ENCODE peak calls at places on chromosome 12, in seven cellular contexts. One of them, this sample, is unnamed. For H3K4me1, the result is how much of the 10 kb centered on the place peaks cover.

GRCh38 chr12:124030008-124030407 is 57.0 kb downstream of the ZNF664 start:
- DNase-seq in transverse colon: no peak
- DNase-seq in pancreas: no peak
- DNase-seq in GM12878: no peak
- DNase-seq in mammary epithelial cell: no peak
- DNase-seq in prostate gland: no peak
- DNase-seq in tibial artery: no peak
- DNase-seq in this sample: no peak

GRCh38 chr12:1796515-1797010 is 23.8 kb upstream of the LRTM2 start:
- DNase-seq in transverse colon: peak
- DNase-seq in pancreas: no peak
- DNase-seq in GM12878: no peak
- DNase-seq in mammary epithelial cell: no peak
- DNase-seq in prostate gland: no peak
- DNase-seq in tibial artery: peak
- DNase-seq in this sample: peak

GRCh38 chr12:105861232-105861631 is 277.5 kb downstream of the NUAK1 start:
- DNase-seq in transverse colon: no peak
- DNase-seq in pancreas: no peak
- DNase-seq in GM12878: no peak
- DNase-seq in mammary epithelial cell: no peak
- DNase-seq in prostate gland: no peak
- DNase-seq in tibial artery: no peak
- DNase-seq in this sample: no peak

GRCh38 chr12:64390275-64390851 is at the start of gene C12orf56:
- DNase-seq in transverse colon: peak
- DNase-seq in pancreas: peak
- DNase-seq in GM12878: no peak
- DNase-seq in mammary epithelial cell: no peak
- DNase-seq in prostate gland: no peak
- DNase-seq in tibial artery: no peak
- DNase-seq in this sample: no peak

GRCh38 chr12:111937429-111937828 is 75.5 kb downstream of the TMEM116 start:
- DNase-seq in transverse colon: no peak
- DNase-seq in pancreas: no peak
- DNase-seq in GM12878: no peak
- DNase-seq in mammary epithelial cell: no peak
- DNase-seq in prostate gland: no peak
- DNase-seq in tibial artery: no peak
- DNase-seq in this sample: no peak

GRCh38 chr12:128766738-128767501 is 56.8 kb downstream of the SLC15A4 start:
- DNase-seq in transverse colon: no peak
- DNase-seq in pancreas: no peak
- DNase-seq in GM12878: no peak
- DNase-seq in mammary epithelial cell: no peak
- DNase-seq in prostate gland: no peak
- DNase-seq in tibial artery: no peak
- DNase-seq in this sample: no peak

GRCh38 chr12:76311796-76312195 is 36.4 kb downstream of the BBS10 start:
- DNase-seq in transverse colon: no peak
- DNase-seq in pancreas: no peak
- DNase-seq in GM12878: no peak
- DNase-seq in mammary epithelial cell: peak
- DNase-seq in prostate gland: no peak
- DNase-seq in tibial artery: no peak
- DNase-seq in this sample: no peak

GRCh38 chr12:67633708-67634107 is 14.8 kb upstream of the DYRK2 start:
- DNase-seq in transverse colon: no peak
- DNase-seq in pancreas: peak
- DNase-seq in GM12878: no peak
- DNase-seq in mammary epithelial cell: no peak
- DNase-seq in prostate gland: no peak
- DNase-seq in tibial artery: peak
- DNase-seq in this sample: no peak

GRCh38 chr12:56954956-56955355 is 2.5 kb downstream of the RDH16 start:
- DNase-seq in transverse colon: no peak
- DNase-seq in pancreas: no peak
- DNase-seq in GM12878: no peak
- DNase-seq in mammary epithelial cell: no peak
- DNase-seq in prostate gland: no peak
- DNase-seq in tibial artery: no peak
- DNase-seq in this sample: no peak

GRCh38 chr12:3553681-3554546 is 62.9 kb downstream of the PRMT8 start:
- DNase-seq in transverse colon: no peak
- DNase-seq in pancreas: no peak
- DNase-seq in GM12878: no peak
- DNase-seq in mammary epithelial cell: no peak
- DNase-seq in prostate gland: no peak
- DNase-seq in tibial artery: no peak
- DNase-seq in this sample: no peak

GRCh38 chr12:11578461-11578993 is 70.9 kb upstream of the ETV6 start:
- DNase-seq in transverse colon: no peak
- DNase-seq in pancreas: no peak
- DNase-seq in GM12878: peak
- DNase-seq in mammary epithelial cell: no peak
- DNase-seq in prostate gland: no peak
- DNase-seq in tibial artery: no peak
- DNase-seq in this sample: no peak

GRCh38 chr12:91194500-91194899 is 11.9 kb upstream of the DCN start:
- DNase-seq in transverse colon: no peak
- DNase-seq in pancreas: no peak
- DNase-seq in GM12878: no peak
- DNase-seq in mammary epithelial cell: peak
- DNase-seq in prostate gland: no peak
- DNase-seq in tibial artery: no peak
- DNase-seq in this sample: no peak

GRCh38 chr12:124125472-124125871 is 152.5 kb downstream of the ZNF664 start:
- DNase-seq in transverse colon: no peak
- DNase-seq in pancreas: no peak
- DNase-seq in GM12878: peak
- DNase-seq in mammary epithelial cell: peak
- DNase-seq in prostate gland: peak
- DNase-seq in tibial artery: no peak
- DNase-seq in this sample: no peak

GRCh38 chr12:106551410-106551809 is 31.4 kb upstream of the RFX4 start:
- DNase-seq in transverse colon: no peak
- DNase-seq in pancreas: no peak
- DNase-seq in GM12878: no peak
- DNase-seq in mammary epithelial cell: no peak
- DNase-seq in prostate gland: no peak
- DNase-seq in tibial artery: no peak
- DNase-seq in this sample: no peak

GRCh38 chr12:85626031-85626781 is 210.0 kb downstream of the RASSF9 start:
- DNase-seq in transverse colon: no peak
- DNase-seq in pancreas: no peak
- DNase-seq in GM12878: no peak
- DNase-seq in mammary epithelial cell: peak
- DNase-seq in prostate gland: no peak
- DNase-seq in tibial artery: no peak
- DNase-seq in this sample: no peak

GRCh38 chr12:53338916-53339315 is 2.8 kb upstream of the SP7 start:
- DNase-seq in transverse colon: no peak
- DNase-seq in pancreas: no peak
- DNase-seq in GM12878: no peak
- DNase-seq in mammary epithelial cell: no peak
- DNase-seq in prostate gland: no peak
- DNase-seq in tibial artery: no peak
- DNase-seq in this sample: peak

GRCh38 chr12:54439521-54440255 is 20.6 kb upstream of the ITGA5 start:
- DNase-seq in transverse colon: no peak
- DNase-seq in pancreas: no peak
- DNase-seq in GM12878: no peak
- DNase-seq in mammary epithelial cell: peak
- DNase-seq in prostate gland: no peak
- DNase-seq in tibial artery: no peak
- DNase-seq in this sample: no peak

GRCh38 chr12:127054531-127054930 is 1212.4 kb upstream of the TMEM132C start:
- DNase-seq in transverse colon: no peak
- DNase-seq in pancreas: no peak
- DNase-seq in GM12878: no peak
- DNase-seq in mammary epithelial cell: peak
- DNase-seq in prostate gland: no peak
- DNase-seq in tibial artery: no peak
- DNase-seq in this sample: no peak

DNA sequence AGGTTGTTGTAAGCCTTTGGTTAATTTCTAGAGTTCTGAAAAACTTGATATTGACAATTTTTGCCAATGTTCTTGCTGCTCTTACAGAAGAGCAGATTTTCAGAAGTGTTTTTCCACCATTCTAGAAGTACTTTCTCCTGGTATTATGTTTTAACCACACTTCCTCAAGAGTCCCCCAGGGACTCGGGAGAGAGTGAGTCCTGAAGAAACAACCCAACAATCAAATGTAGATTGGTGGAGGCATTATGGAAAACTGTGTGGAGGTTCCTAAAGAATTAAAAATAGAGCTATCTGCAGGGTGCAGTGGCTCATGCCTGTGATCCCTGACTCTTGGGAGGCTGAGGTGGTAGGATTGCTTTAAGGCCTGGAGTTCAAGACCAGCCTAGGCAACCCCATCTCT is 26.7 kb downstream of the OR10P1 start:
- DNase-seq in transverse colon: no peak
- DNase-seq in pancreas: no peak
- DNase-seq in GM12878: no peak
- DNase-seq in mammary epithelial cell: no peak
- DNase-seq in prostate gland: no peak
- DNase-seq in tibial artery: no peak
- DNase-seq in this sample: no peak
- H3K4me1 ChIP-seq in transverse colon: under half
- H3K4me1 ChIP-seq in pancreas: under half
- H3K4me1 ChIP-seq in GM12878: under half
- H3K4me1 ChIP-seq in mammary epithelial cell: under half
- H3K4me1 ChIP-seq in prostate gland: under half
- H3K4me1 ChIP-seq in tibial artery: under half
- H3K4me1 ChIP-seq in this sample: under half

DNA sequence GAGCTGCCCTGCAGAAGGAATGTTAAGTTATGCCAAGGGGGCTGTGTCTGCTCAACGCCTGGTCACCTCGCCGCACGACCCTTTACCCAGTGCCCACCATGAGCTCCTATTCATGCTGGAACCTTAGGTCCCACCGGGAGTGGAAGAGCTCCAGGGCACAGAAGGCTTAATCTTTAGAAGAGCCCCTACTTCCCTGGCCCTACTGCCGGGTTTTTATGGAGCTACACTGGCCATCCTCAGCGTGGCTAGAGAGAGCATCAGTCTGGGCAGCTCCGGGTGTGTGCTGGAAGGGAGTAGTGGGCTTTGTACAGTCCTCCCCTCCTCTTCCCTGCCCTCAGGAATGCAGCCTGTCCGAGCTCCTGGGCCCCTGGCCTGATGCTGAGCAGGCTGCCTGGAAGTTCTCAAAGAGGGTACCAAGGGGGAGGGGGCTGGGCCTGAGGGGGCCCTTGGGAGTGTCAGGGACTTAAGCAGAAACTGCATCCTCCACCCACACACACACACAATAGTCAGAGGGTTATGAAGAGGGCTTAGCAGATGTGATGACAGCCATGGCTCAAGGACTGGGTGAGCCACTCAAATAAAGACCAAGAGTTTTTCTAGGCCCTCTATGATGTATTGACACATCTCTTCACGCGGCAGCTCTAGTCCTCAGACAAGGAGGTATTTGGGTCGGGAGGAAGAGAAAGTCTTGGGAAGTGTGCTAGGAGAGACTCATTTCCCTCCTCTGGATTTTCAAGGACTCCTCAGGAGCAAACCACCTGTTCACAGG is 16.4 kb upstream of the FIGNL2 start:
- DNase-seq in transverse colon: no peak
- DNase-seq in pancreas: no peak
- DNase-seq in GM12878: no peak
- DNase-seq in mammary epithelial cell: no peak
- DNase-seq in prostate gland: no peak
- DNase-seq in tibial artery: no peak
- DNase-seq in this sample: peak
- H3K4me3 ChIP-seq in transverse colon: peak
- H3K4me3 ChIP-seq in pancreas: no peak
- H3K4me3 ChIP-seq in GM12878: no peak
- H3K4me3 ChIP-seq in mammary epithelial cell: no peak
- H3K4me3 ChIP-seq in prostate gland: no peak
- H3K4me3 ChIP-seq in tibial artery: no peak
- H3K4me3 ChIP-seq in this sample: peak

GRCh38 chr12:108828774-108829173 is 28.6 kb downstream of the SSH1 start:
- DNase-seq in transverse colon: no peak
- DNase-seq in pancreas: no peak
- DNase-seq in GM12878: no peak
- DNase-seq in mammary epithelial cell: no peak
- DNase-seq in prostate gland: no peak
- DNase-seq in tibial artery: no peak
- DNase-seq in this sample: no peak
- H3K4me1 ChIP-seq in transverse colon: half or more
- H3K4me1 ChIP-seq in pancreas: under half
- H3K4me1 ChIP-seq in GM12878: half or more
- H3K4me1 ChIP-seq in mammary epithelial cell: under half
- H3K4me1 ChIP-seq in prostate gland: under half
- H3K4me1 ChIP-seq in tibial artery: half or more
- H3K4me1 ChIP-seq in this sample: half or more

GRCh38 chr12:15151141-15152091 is 69.8 kb downstream of the RERG start:
- DNase-seq in transverse colon: no peak
- DNase-seq in pancreas: no peak
- DNase-seq in GM12878: no peak
- DNase-seq in mammary epithelial cell: no peak
- DNase-seq in prostate gland: peak
- DNase-seq in tibial artery: no peak
- DNase-seq in this sample: no peak

GRCh38 chr12:15154108-15154507 is 67.1 kb downstream of the RERG start:
- DNase-seq in transverse colon: no peak
- DNase-seq in pancreas: no peak
- DNase-seq in GM12878: no peak
- DNase-seq in mammary epithelial cell: no peak
- DNase-seq in prostate gland: no peak
- DNase-seq in tibial artery: no peak
- DNase-seq in this sample: no peak

GRCh38 chr12:15152456-15152855 is 68.8 kb downstream of the RERG start:
- DNase-seq in transverse colon: no peak
- DNase-seq in pancreas: no peak
- DNase-seq in GM12878: no peak
- DNase-seq in mammary epithelial cell: no peak
- DNase-seq in prostate gland: no peak
- DNase-seq in tibial artery: peak
- DNase-seq in this sample: no peak

GRCh38 chr12:15155271-15155670 is 65.9 kb downstream of the RERG start:
- DNase-seq in transverse colon: no peak
- DNase-seq in pancreas: no peak
- DNase-seq in GM12878: no peak
- DNase-seq in mammary epithelial cell: peak
- DNase-seq in prostate gland: no peak
- DNase-seq in tibial artery: no peak
- DNase-seq in this sample: peak

GRCh38 chr12:15152864-15153263 is 68.4 kb downstream of the RERG start:
- DNase-seq in transverse colon: no peak
- DNase-seq in pancreas: no peak
- DNase-seq in GM12878: no peak
- DNase-seq in mammary epithelial cell: peak
- DNase-seq in prostate gland: no peak
- DNase-seq in tibial artery: no peak
- DNase-seq in this sample: no peak
- H3K4me3 ChIP-seq in transverse colon: no peak
- H3K4me3 ChIP-seq in pancreas: no peak
- H3K4me3 ChIP-seq in GM12878: no peak
- H3K4me3 ChIP-seq in mammary epithelial cell: no peak
- H3K4me3 ChIP-seq in prostate gland: no peak
- H3K4me3 ChIP-seq in tibial artery: no peak
- H3K4me3 ChIP-seq in this sample: no peak

GRCh38 chr12:109959411-109960093 is 36.6 kb downstream of the GIT2 start:
- DNase-seq in transverse colon: no peak
- DNase-seq in pancreas: no peak
- DNase-seq in GM12878: no peak
- DNase-seq in mammary epithelial cell: no peak
- DNase-seq in prostate gland: no peak
- DNase-seq in tibial artery: no peak
- DNase-seq in this sample: no peak
- H3K4me1 ChIP-seq in transverse colon: under half
- H3K4me1 ChIP-seq in pancreas: under half
- H3K4me1 ChIP-seq in GM12878: under half
- H3K4me1 ChIP-seq in mammary epithelial cell: under half
- H3K4me1 ChIP-seq in prostate gland: under half
- H3K4me1 ChIP-seq in tibial artery: under half
- H3K4me1 ChIP-seq in this sample: under half